ENCODE peak calls at places on chromosomes 5 and 9, in nine cellular contexts. One of them, this sample, is unnamed.

GRCh38 chr5:1744393-1745189 is 55.0 kb downstream of the MRPL36 start:
- DNase-seq in stomach: no peak
- DNase-seq in psoas muscle: no peak
- DNase-seq in lung: no peak
- DNase-seq in pancreas: no peak
- DNase-seq in ovary: no peak
- DNase-seq in GM06990: no peak
- DNase-seq in CD4-positive, CD25-positive, alpha-beta regulatory T cell: no peak
- DNase-seq in bronchial epithelial cell: no peak
- DNase-seq in this sample: no peak

GRCh38 chr5:128199104-128199503 is 115.5 kb downstream of the SLC12A2 start:
- DNase-seq in stomach: no peak
- DNase-seq in psoas muscle: no peak
- DNase-seq in lung: peak
- DNase-seq in pancreas: peak
- DNase-seq in ovary: no peak
- DNase-seq in GM06990: no peak
- DNase-seq in CD4-positive, CD25-positive, alpha-beta regulatory T cell: no peak
- DNase-seq in bronchial epithelial cell: peak
- DNase-seq in this sample: no peak

GRCh38 chr9:119556129-119556875 is 187.1 kb upstream of the BRINP1 start:
- DNase-seq in stomach: peak
- DNase-seq in psoas muscle: peak
- DNase-seq in lung: peak
- DNase-seq in pancreas: peak
- DNase-seq in ovary: peak
- DNase-seq in GM06990: peak
- DNase-seq in CD4-positive, CD25-positive, alpha-beta regulatory T cell: no peak
- DNase-seq in bronchial epithelial cell: peak
- DNase-seq in this sample: peak

GRCh38 chr9:3508531-3509374 is 17.0 kb downstream of the RFX3 start:
- DNase-seq in stomach: no peak
- DNase-seq in psoas muscle: no peak
- DNase-seq in lung: no peak
- DNase-seq in pancreas: no peak
- DNase-seq in ovary: no peak
- DNase-seq in GM06990: peak
- DNase-seq in CD4-positive, CD25-positive, alpha-beta regulatory T cell: no peak
- DNase-seq in bronchial epithelial cell: peak
- DNase-seq in this sample: no peak

GRCh38 chr9:109031241-109031640 is 17.9 kb upstream of the CTNNAL1 start:
- DNase-seq in stomach: no peak
- DNase-seq in psoas muscle: no peak
- DNase-seq in lung: no peak
- DNase-seq in pancreas: no peak
- DNase-seq in ovary: no peak
- DNase-seq in GM06990: no peak
- DNase-seq in CD4-positive, CD25-positive, alpha-beta regulatory T cell: no peak
- DNase-seq in bronchial epithelial cell: peak
- DNase-seq in this sample: no peak

GRCh38 chr9:3059781-3060468 is 216.0 kb upstream of the PUM3 start:
- DNase-seq in stomach: no peak
- DNase-seq in psoas muscle: no peak
- DNase-seq in lung: no peak
- DNase-seq in pancreas: no peak
- DNase-seq in ovary: no peak
- DNase-seq in GM06990: no peak
- DNase-seq in CD4-positive, CD25-positive, alpha-beta regulatory T cell: no peak
- DNase-seq in bronchial epithelial cell: peak
- DNase-seq in this sample: no peak

GRCh38 chr9:38214441-38214840 is 145.4 kb upstream of the SHB start:
- DNase-seq in stomach: no peak
- DNase-seq in psoas muscle: no peak
- DNase-seq in lung: no peak
- DNase-seq in pancreas: no peak
- DNase-seq in ovary: no peak
- DNase-seq in GM06990: no peak
- DNase-seq in CD4-positive, CD25-positive, alpha-beta regulatory T cell: no peak
- DNase-seq in bronchial epithelial cell: no peak
- DNase-seq in this sample: no peak

GRCh38 chr9:34869390-34869789 is 88.7 kb upstream of the PHF24 start:
- DNase-seq in stomach: no peak
- DNase-seq in psoas muscle: no peak
- DNase-seq in lung: no peak
- DNase-seq in pancreas: no peak
- DNase-seq in ovary: no peak
- DNase-seq in GM06990: no peak
- DNase-seq in CD4-positive, CD25-positive, alpha-beta regulatory T cell: no peak
- DNase-seq in bronchial epithelial cell: peak
- DNase-seq in this sample: no peak

GRCh38 chr5:178644826-178645545 is 18.1 kb upstream of the CLK4 start:
- DNase-seq in stomach: no peak
- DNase-seq in psoas muscle: no peak
- DNase-seq in lung: no peak
- DNase-seq in pancreas: no peak
- DNase-seq in ovary: no peak
- DNase-seq in GM06990: no peak
- DNase-seq in CD4-positive, CD25-positive, alpha-beta regulatory T cell: no peak
- DNase-seq in bronchial epithelial cell: peak
- DNase-seq in this sample: peak

GRCh38 chr9:93026640-93027039 is 31.9 kb upstream of the SUSD3 start:
- DNase-seq in stomach: no peak
- DNase-seq in psoas muscle: no peak
- DNase-seq in lung: no peak
- DNase-seq in pancreas: no peak
- DNase-seq in ovary: no peak
- DNase-seq in GM06990: no peak
- DNase-seq in CD4-positive, CD25-positive, alpha-beta regulatory T cell: no peak
- DNase-seq in bronchial epithelial cell: no peak
- DNase-seq in this sample: no peak

GRCh38 chr5:16489322-16489791 is 23.8 kb upstream of the ZNF622 start:
- DNase-seq in stomach: no peak
- DNase-seq in psoas muscle: no peak
- DNase-seq in lung: no peak
- DNase-seq in pancreas: no peak
- DNase-seq in ovary: no peak
- DNase-seq in GM06990: no peak
- DNase-seq in CD4-positive, CD25-positive, alpha-beta regulatory T cell: no peak
- DNase-seq in bronchial epithelial cell: peak
- DNase-seq in this sample: no peak

GRCh38 chr9:94993141-94993820 is 266.8 kb downstream of the AOPEP start:
- DNase-seq in stomach: no peak
- DNase-seq in psoas muscle: no peak
- DNase-seq in lung: no peak
- DNase-seq in pancreas: no peak
- DNase-seq in ovary: no peak
- DNase-seq in GM06990: no peak
- DNase-seq in CD4-positive, CD25-positive, alpha-beta regulatory T cell: no peak
- DNase-seq in bronchial epithelial cell: no peak
- DNase-seq in this sample: no peak

DNA sequence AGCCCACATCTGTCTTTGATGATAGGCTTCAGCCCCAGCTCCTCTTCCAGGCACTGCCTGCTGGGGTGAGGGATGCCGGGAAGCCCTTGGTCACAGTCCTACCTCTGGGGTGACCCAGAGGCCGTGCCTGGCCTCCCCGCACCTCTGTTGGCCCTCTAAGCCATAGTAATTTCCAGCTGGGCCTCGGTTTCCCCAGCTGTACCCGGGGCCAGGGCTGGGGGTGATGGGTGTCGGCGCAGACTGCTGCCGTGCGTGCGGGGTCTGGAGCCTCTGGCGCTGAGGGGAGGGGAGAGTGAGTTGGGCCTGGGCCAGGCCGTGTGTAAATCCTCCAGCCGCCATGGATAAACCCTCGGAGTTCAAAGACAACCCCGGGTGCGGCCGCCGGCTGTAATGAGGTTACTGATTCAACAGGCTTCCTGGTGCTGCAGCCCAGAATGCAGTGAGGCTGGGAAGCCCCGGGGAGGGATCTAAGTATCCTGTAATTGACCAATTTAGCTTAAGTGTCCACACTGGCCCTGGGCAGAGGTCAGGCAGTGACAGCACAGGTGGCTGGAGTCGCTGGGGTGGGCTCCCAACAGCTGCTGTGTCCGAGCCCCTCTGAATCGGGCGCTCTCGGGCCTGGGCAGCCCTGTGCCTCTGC is 7.1 kb downstream of the RXRA start:
- DNase-seq in stomach: peak
- DNase-seq in psoas muscle: peak
- DNase-seq in lung: no peak
- DNase-seq in pancreas: no peak
- DNase-seq in ovary: no peak
- DNase-seq in GM06990: no peak
- DNase-seq in CD4-positive, CD25-positive, alpha-beta regulatory T cell: no peak
- DNase-seq in bronchial epithelial cell: no peak
- DNase-seq in this sample: no peak
- H3K4me3 ChIP-seq in stomach: peak
- H3K4me3 ChIP-seq in psoas muscle: peak
- H3K4me3 ChIP-seq in lung: no peak
- H3K4me3 ChIP-seq in pancreas: no peak
- H3K4me3 ChIP-seq in ovary: no peak
- H3K4me3 ChIP-seq in GM06990: no peak
- H3K4me3 ChIP-seq in CD4-positive, CD25-positive, alpha-beta regulatory T cell: no peak
- H3K4me3 ChIP-seq in bronchial epithelial cell: no peak
- H3K4me3 ChIP-seq in this sample: no peak

GRCh38 chr5:168409601-168410458 is 76.4 kb upstream of the RARS1 start:
- DNase-seq in stomach: no peak
- DNase-seq in psoas muscle: no peak
- DNase-seq in lung: no peak
- DNase-seq in pancreas: no peak
- DNase-seq in ovary: no peak
- DNase-seq in GM06990: no peak
- DNase-seq in CD4-positive, CD25-positive, alpha-beta regulatory T cell: no peak
- DNase-seq in bronchial epithelial cell: peak
- DNase-seq in this sample: peak
- H3K4me3 ChIP-seq in stomach: no peak
- H3K4me3 ChIP-seq in psoas muscle: no peak
- H3K4me3 ChIP-seq in lung: no peak
- H3K4me3 ChIP-seq in pancreas: no peak
- H3K4me3 ChIP-seq in ovary: no peak
- H3K4me3 ChIP-seq in GM06990: no peak
- H3K4me3 ChIP-seq in CD4-positive, CD25-positive, alpha-beta regulatory T cell: peak
- H3K4me3 ChIP-seq in bronchial epithelial cell: no peak
- H3K4me3 ChIP-seq in this sample: no peak

DNA sequence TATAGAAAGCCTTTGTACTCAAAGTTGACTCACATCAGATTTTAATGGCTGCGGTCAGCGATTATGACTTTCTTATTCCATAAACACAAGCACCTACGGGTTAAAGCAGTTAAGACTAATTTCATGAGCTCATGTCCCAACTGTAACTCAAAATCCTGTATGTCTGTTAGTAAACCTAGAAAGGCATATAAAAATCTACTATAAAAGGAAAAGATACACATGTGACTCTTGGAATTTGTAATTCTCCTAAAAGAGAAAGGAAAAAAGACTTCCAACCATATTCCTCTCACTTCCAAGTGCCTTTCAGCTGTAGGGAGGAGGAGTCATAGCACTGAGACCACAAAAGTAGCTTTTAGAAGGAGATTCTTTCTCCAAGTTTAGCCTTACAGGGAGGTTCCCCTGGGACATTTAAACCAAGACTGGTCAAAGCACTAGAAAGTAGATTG is 129.1 kb downstream of the EBF1 start:
- DNase-seq in stomach: no peak
- DNase-seq in psoas muscle: no peak
- DNase-seq in lung: no peak
- DNase-seq in pancreas: no peak
- DNase-seq in ovary: no peak
- DNase-seq in GM06990: no peak
- DNase-seq in CD4-positive, CD25-positive, alpha-beta regulatory T cell: no peak
- DNase-seq in bronchial epithelial cell: no peak
- DNase-seq in this sample: no peak
- H3K4me3 ChIP-seq in stomach: no peak
- H3K4me3 ChIP-seq in psoas muscle: no peak
- H3K4me3 ChIP-seq in lung: no peak
- H3K4me3 ChIP-seq in pancreas: no peak
- H3K4me3 ChIP-seq in ovary: no peak
- H3K4me3 ChIP-seq in GM06990: no peak
- H3K4me3 ChIP-seq in CD4-positive, CD25-positive, alpha-beta regulatory T cell: no peak
- H3K4me3 ChIP-seq in bronchial epithelial cell: no peak
- H3K4me3 ChIP-seq in this sample: no peak

GRCh38 chr9:76651114-76651697 is 113.0 kb upstream of the PCA3 start:
- DNase-seq in stomach: no peak
- DNase-seq in psoas muscle: no peak
- DNase-seq in lung: no peak
- DNase-seq in pancreas: no peak
- DNase-seq in ovary: no peak
- DNase-seq in GM06990: no peak
- DNase-seq in CD4-positive, CD25-positive, alpha-beta regulatory T cell: no peak
- DNase-seq in bronchial epithelial cell: no peak
- DNase-seq in this sample: no peak
- H3K4me3 ChIP-seq in stomach: peak
- H3K4me3 ChIP-seq in psoas muscle: peak
- H3K4me3 ChIP-seq in lung: no peak
- H3K4me3 ChIP-seq in pancreas: no peak
- H3K4me3 ChIP-seq in ovary: peak
- H3K4me3 ChIP-seq in GM06990: no peak
- H3K4me3 ChIP-seq in CD4-positive, CD25-positive, alpha-beta regulatory T cell: peak
- H3K4me3 ChIP-seq in bronchial epithelial cell: no peak
- H3K4me3 ChIP-seq in this sample: peak

GRCh38 chr9:16651445-16651964 is 219.0 kb downstream of the BNC2 start:
- DNase-seq in stomach: no peak
- DNase-seq in psoas muscle: no peak
- DNase-seq in lung: no peak
- DNase-seq in pancreas: no peak
- DNase-seq in ovary: no peak
- DNase-seq in GM06990: no peak
- DNase-seq in CD4-positive, CD25-positive, alpha-beta regulatory T cell: no peak
- DNase-seq in bronchial epithelial cell: no peak
- DNase-seq in this sample: no peak

GRCh38 chr9:16654727-16655126 is 215.7 kb downstream of the BNC2 start:
- DNase-seq in stomach: no peak
- DNase-seq in psoas muscle: no peak
- DNase-seq in lung: no peak
- DNase-seq in pancreas: no peak
- DNase-seq in ovary: no peak
- DNase-seq in GM06990: no peak
- DNase-seq in CD4-positive, CD25-positive, alpha-beta regulatory T cell: no peak
- DNase-seq in bronchial epithelial cell: no peak
- DNase-seq in this sample: no peak

GRCh38 chr9:16652511-16653101 is 217.9 kb downstream of the BNC2 start:
- DNase-seq in stomach: no peak
- DNase-seq in psoas muscle: no peak
- DNase-seq in lung: no peak
- DNase-seq in pancreas: no peak
- DNase-seq in ovary: no peak
- DNase-seq in GM06990: no peak
- DNase-seq in CD4-positive, CD25-positive, alpha-beta regulatory T cell: no peak
- DNase-seq in bronchial epithelial cell: no peak
- DNase-seq in this sample: no peak

GRCh38 chr9:16656432-16657169 is 213.9 kb downstream of the BNC2 start:
- DNase-seq in stomach: no peak
- DNase-seq in psoas muscle: no peak
- DNase-seq in lung: no peak
- DNase-seq in pancreas: no peak
- DNase-seq in ovary: no peak
- DNase-seq in GM06990: no peak
- DNase-seq in CD4-positive, CD25-positive, alpha-beta regulatory T cell: no peak
- DNase-seq in bronchial epithelial cell: no peak
- DNase-seq in this sample: no peak

GRCh38 chr9:16653491-16654407 is 216.7 kb downstream of the BNC2 start:
- DNase-seq in stomach: no peak
- DNase-seq in psoas muscle: peak
- DNase-seq in lung: no peak
- DNase-seq in pancreas: no peak
- DNase-seq in ovary: no peak
- DNase-seq in GM06990: no peak
- DNase-seq in CD4-positive, CD25-positive, alpha-beta regulatory T cell: no peak
- DNase-seq in bronchial epithelial cell: no peak
- DNase-seq in this sample: no peak
- H3K4me3 ChIP-seq in stomach: peak
- H3K4me3 ChIP-seq in psoas muscle: peak
- H3K4me3 ChIP-seq in lung: no peak
- H3K4me3 ChIP-seq in pancreas: no peak
- H3K4me3 ChIP-seq in ovary: peak
- H3K4me3 ChIP-seq in GM06990: peak
- H3K4me3 ChIP-seq in CD4-positive, CD25-positive, alpha-beta regulatory T cell: no peak
- H3K4me3 ChIP-seq in bronchial epithelial cell: no peak
- H3K4me3 ChIP-seq in this sample: peak

This sample was measured in dorsolateral prefrontal cortex.